ENCODE peak calls at places on chromosomes 13 and 19, in four cellular contexts. One of them, this sample, is unnamed.

GRCh38 chr19:1211494-1212234 is 6.1 kb downstream of the STK11 start:
- DNase-seq in fibroblast of villous mesenchyme: peak
- DNase-seq in ovary: no peak
- DNase-seq in upper lobe of right lung: peak
- DNase-seq in this sample: no peak

GRCh38 chr13:51355217-51355616 is 15.7 kb downstream of the SERPINE3 start:
- DNase-seq in upper lobe of right lung: no peak
- DNase-seq in ovary: no peak
- DNase-seq in fibroblast of villous mesenchyme: no peak
- DNase-seq in this sample: no peak

GRCh38 chr19:1836458-1837221 is 11.6 kb downstream of the REXO1 start:
- DNase-seq in upper lobe of right lung: no peak
- DNase-seq in ovary: no peak
- DNase-seq in fibroblast of villous mesenchyme: no peak
- DNase-seq in this sample: no peak

GRCh38 chr13:41561179-41561578 is 103.8 kb downstream of the RGCC start:
- DNase-seq in fibroblast of villous mesenchyme: peak
- DNase-seq in upper lobe of right lung: no peak
- DNase-seq in ovary: no peak
- DNase-seq in this sample: peak

GRCh38 chr13:20121154-20121515 is 39.7 kb downstream of the GJA3 start:
- DNase-seq in ovary: no peak
- DNase-seq in upper lobe of right lung: no peak
- DNase-seq in fibroblast of villous mesenchyme: peak
- DNase-seq in this sample: no peak

GRCh38 chr19:52138614-52139290 is 986 bp downstream of the ZNF616 start:
- DNase-seq in upper lobe of right lung: no peak
- DNase-seq in ovary: peak
- DNase-seq in fibroblast of villous mesenchyme: peak
- DNase-seq in this sample: peak

GRCh38 chr13:61954092-61954491 is 538.4 kb upstream of the PCDH20 start:
- DNase-seq in upper lobe of right lung: no peak
- DNase-seq in fibroblast of villous mesenchyme: peak
- DNase-seq in ovary: no peak
- DNase-seq in this sample: peak

GRCh38 chr19:3084943-3085342 is 9.2 kb upstream of the GNA11 start:
- DNase-seq in fibroblast of villous mesenchyme: no peak
- DNase-seq in ovary: no peak
- DNase-seq in upper lobe of right lung: no peak
- DNase-seq in this sample: no peak

GRCh38 chr13:112063309-112063626 is 3.7 kb upstream of the SOX1 start:
- DNase-seq in ovary: no peak
- DNase-seq in upper lobe of right lung: no peak
- DNase-seq in fibroblast of villous mesenchyme: no peak
- DNase-seq in this sample: no peak

GRCh38 chr19:35722897-35723296 is 5.1 kb downstream of the KMT2B start:
- DNase-seq in ovary: peak
- DNase-seq in fibroblast of villous mesenchyme: no peak
- DNase-seq in upper lobe of right lung: no peak
- DNase-seq in this sample: no peak
- H3K4me3 ChIP-seq in ovary: no peak
- H3K4me3 ChIP-seq in fibroblast of villous mesenchyme: no peak
- H3K4me3 ChIP-seq in upper lobe of right lung: no peak
- H3K4me3 ChIP-seq in this sample: no peak

DNA sequence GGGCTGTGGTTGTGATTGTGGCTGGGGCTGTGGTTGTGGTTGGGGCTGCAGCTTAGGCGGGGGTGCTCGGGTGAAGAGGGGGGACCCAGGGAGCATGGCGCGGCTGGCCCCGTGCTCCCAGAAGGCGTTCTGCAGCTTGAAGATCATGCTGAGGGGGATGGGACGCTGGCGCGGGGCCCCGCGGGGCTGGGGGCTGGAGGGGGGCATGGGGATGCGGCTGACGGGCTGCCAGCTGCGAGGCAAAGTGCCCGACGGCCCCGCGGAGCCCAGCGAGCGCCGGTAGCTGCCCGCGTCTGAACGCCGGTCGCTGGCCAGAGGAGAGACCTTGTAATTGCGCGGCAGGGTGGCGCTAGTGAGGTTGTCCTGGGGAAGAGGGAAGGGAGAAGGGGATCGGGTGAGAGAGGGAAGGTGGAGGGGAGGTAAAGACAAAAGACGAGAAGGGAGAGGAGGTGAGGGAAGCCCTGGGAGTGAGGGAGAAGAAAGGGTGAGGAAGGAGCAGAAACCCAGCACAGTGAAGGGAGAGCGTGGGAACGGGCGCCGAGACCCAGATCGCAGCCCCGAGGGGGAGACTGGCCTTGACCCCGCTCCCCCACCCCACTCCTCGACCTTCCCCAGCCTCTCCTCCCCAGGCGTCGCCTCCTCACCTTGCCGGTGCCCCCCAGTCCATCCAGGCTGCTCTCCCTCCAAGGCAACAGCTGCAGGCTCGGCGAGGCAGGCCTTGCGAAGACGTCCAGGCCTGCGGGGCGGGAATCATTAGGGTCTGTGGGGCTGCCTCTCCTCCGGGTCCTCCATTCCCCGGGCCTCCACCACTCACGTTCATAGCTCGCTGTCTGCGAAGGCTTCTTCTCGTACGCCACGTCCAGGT is 9.1 kb downstream of the PPP1R13L start:
- DNase-seq in ovary: no peak
- DNase-seq in upper lobe of right lung: no peak
- DNase-seq in fibroblast of villous mesenchyme: no peak
- DNase-seq in this sample: no peak
- H3K4me3 ChIP-seq in ovary: no peak
- H3K4me3 ChIP-seq in upper lobe of right lung: no peak
- H3K4me3 ChIP-seq in fibroblast of villous mesenchyme: no peak
- H3K4me3 ChIP-seq in this sample: no peak

DNA sequence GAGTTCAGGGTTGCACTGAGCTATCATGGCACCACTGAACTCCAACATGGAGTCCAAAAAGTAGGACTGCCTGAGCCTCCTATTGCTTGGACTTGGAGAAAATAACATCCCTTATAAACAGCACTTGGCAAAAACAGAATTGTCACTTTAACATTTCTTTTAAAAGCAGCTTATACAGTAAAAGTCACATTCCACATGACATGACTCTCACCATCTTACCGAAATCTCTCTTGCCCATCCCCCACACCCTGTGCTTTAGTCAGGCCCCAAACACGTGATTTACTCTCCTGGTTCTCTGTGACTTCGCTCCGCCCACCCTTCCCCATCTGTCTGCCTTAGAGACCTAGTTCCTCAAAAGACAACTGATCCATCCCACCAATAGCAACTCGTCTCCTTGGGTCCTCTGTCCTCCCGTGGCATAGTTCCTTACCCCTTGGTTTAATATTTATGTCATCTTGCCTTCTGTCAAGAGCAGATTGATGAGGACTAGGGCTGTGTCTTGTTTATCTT is 4.6 kb downstream of the SAFB start:
- DNase-seq in upper lobe of right lung: peak
- DNase-seq in ovary: no peak
- DNase-seq in fibroblast of villous mesenchyme: peak
- DNase-seq in this sample: no peak
- H3K4me3 ChIP-seq in upper lobe of right lung: no peak
- H3K4me3 ChIP-seq in ovary: no peak
- H3K4me3 ChIP-seq in fibroblast of villous mesenchyme: no peak
- H3K4me3 ChIP-seq in this sample: no peak

GRCh38 chr13:22039961-22040360 is 369.1 kb downstream of the FGF9 start:
- DNase-seq in ovary: no peak
- DNase-seq in fibroblast of villous mesenchyme: no peak
- DNase-seq in upper lobe of right lung: no peak
- DNase-seq in this sample: no peak

GRCh38 chr13:22040810-22041364 is 370.0 kb downstream of the FGF9 start:
- DNase-seq in ovary: no peak
- DNase-seq in fibroblast of villous mesenchyme: no peak
- DNase-seq in upper lobe of right lung: no peak
- DNase-seq in this sample: no peak

GRCh38 chr13:22047082-22047784 is 376.4 kb downstream of the FGF9 start:
- DNase-seq in upper lobe of right lung: no peak
- DNase-seq in ovary: no peak
- DNase-seq in fibroblast of villous mesenchyme: peak
- DNase-seq in this sample: no peak

GRCh38 chr13:22041741-22042140 is 370.9 kb downstream of the FGF9 start:
- DNase-seq in upper lobe of right lung: no peak
- DNase-seq in fibroblast of villous mesenchyme: no peak
- DNase-seq in ovary: no peak
- DNase-seq in this sample: no peak
- H3K4me3 ChIP-seq in upper lobe of right lung: no peak
- H3K4me3 ChIP-seq in fibroblast of villous mesenchyme: no peak
- H3K4me3 ChIP-seq in ovary: no peak
- H3K4me3 ChIP-seq in this sample: no peak

DNA sequence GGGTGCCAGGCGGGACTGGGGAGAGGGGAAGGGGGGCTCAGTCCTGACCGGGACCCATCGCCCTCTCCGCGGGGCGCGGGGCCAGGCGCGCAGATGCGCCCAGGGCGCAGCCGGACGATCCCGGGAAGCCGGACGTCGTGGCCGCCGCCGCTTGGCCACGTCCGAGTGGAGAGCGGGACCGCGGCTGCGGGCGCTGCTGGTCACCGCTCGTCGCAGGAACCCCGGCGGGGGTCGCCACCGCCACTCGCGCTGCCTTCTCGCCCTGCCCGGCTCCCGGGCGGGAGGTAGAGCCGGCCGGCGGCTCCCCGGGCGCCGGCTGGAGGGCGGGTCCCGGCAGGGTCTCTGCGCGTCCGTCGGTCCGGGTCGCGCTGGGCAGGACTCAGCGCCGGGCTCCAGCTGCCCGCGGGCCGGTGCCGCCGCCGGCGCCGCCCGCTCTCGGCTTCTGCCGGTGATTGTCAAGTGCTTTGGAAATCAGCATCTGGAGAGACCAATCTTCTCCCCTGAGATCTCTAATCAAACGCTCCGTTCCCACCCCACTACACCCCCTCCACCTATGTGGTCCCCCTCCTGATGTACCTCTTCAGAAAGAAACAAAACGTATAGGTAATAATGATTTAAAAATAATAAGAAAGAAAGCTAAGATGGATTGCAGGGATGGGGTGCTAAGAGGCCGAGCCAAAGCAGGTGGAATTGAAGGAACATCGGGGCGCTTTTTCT is 464.4 kb downstream of the ITGBL1 start:
- DNase-seq in upper lobe of right lung: no peak
- DNase-seq in fibroblast of villous mesenchyme: no peak
- DNase-seq in ovary: no peak
- DNase-seq in this sample: no peak
- H3K4me3 ChIP-seq in upper lobe of right lung: peak
- H3K4me3 ChIP-seq in fibroblast of villous mesenchyme: no peak
- H3K4me3 ChIP-seq in ovary: no peak
- H3K4me3 ChIP-seq in this sample: no peak

DNA sequence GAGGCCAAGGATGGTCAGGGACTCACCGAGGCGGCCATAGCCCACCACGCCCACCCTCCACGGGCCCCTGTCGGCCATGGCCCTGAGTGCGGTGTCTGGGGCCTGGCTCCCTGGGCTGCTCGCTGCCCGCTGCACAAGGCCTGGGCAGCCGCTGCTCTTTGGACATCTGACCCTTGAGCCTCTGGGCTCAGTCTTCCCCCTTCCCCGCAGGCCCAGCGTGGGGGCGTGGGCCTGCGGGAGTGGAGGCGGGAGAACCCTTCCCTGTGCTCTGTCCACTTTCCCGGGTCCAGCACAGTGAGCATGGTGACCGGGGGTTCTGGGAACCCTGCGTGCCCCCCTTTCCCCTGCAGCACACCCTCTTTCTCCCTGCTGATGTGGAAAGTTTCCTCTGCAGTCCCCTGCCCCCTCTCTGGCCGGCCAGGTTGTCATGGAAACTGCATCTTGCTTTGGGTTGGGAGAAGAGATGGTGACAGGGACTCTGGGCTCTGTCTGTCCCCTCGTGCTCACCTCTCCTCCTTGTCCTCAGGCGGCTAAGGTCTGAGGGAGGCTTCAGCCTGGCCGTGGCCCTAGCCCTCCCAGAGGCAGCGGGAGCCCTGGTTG is at the start of gene ASPDH:
- DNase-seq in fibroblast of villous mesenchyme: no peak
- DNase-seq in ovary: no peak
- DNase-seq in upper lobe of right lung: no peak
- DNase-seq in this sample: no peak
- H3K4me3 ChIP-seq in fibroblast of villous mesenchyme: no peak
- H3K4me3 ChIP-seq in ovary: no peak
- H3K4me3 ChIP-seq in upper lobe of right lung: no peak
- H3K4me3 ChIP-seq in this sample: no peak

GRCh38 chr13:98174995-98175394 is 2.1 kb downstream of the RNF113B start:
- DNase-seq in fibroblast of villous mesenchyme: peak
- DNase-seq in ovary: no peak
- DNase-seq in upper lobe of right lung: no peak
- DNase-seq in this sample: no peak

GRCh38 chr13:98174321-98174720 is 2.7 kb downstream of the RNF113B start:
- DNase-seq in ovary: no peak
- DNase-seq in fibroblast of villous mesenchyme: no peak
- DNase-seq in upper lobe of right lung: no peak
- DNase-seq in this sample: no peak

GRCh38 chr13:98171806-98172569 is 5.1 kb downstream of the RNF113B start:
- DNase-seq in fibroblast of villous mesenchyme: peak
- DNase-seq in ovary: no peak
- DNase-seq in upper lobe of right lung: peak
- DNase-seq in this sample: peak

GRCh38 chr13:98173431-98173921 is 3.6 kb downstream of the RNF113B start:
- DNase-seq in upper lobe of right lung: no peak
- DNase-seq in fibroblast of villous mesenchyme: peak
- DNase-seq in ovary: peak
- DNase-seq in this sample: peak

GRCh38 chr13:98172570-98173405 is 4.3 kb downstream of the RNF113B start:
- DNase-seq in fibroblast of villous mesenchyme: peak
- DNase-seq in ovary: no peak
- DNase-seq in upper lobe of right lung: no peak
- DNase-seq in this sample: peak
- H3K4me3 ChIP-seq in fibroblast of villous mesenchyme: peak
- H3K4me3 ChIP-seq in ovary: no peak
- H3K4me3 ChIP-seq in upper lobe of right lung: peak
- H3K4me3 ChIP-seq in this sample: no peak